ENCODE peak calls at places on chromosome 21, in four cellular contexts. One of them, this sample, is unnamed.
A peak's percentile ranks its signal among the peaks of the same experiment; 100 is the strongest.

GRCh38 chr21:37292946-37293345 is 25.8 kb upstream of the VPS26C start:
- DNase-seq in stimulated activated CD8-positive, alpha-beta memory T cell treated with anti-CD3 and anti-CD28 coated beads, Interleukin-4, amount 100 ng/mL, for 24 hours: no peak
- DNase-seq in neural crest cell: no peak
- DNase-seq in T-helper 1 cell: no peak
- DNase-seq in this sample: no peak

GRCh38 chr21:37601027-37601426 is 234.5 kb downstream of the DYRK1A start:
- DNase-seq in stimulated activated CD8-positive, alpha-beta memory T cell treated with anti-CD3 and anti-CD28 coated beads, Interleukin-4, amount 100 ng/mL, for 24 hours: no peak
- DNase-seq in neural crest cell: no peak
- DNase-seq in T-helper 1 cell: no peak
- DNase-seq in this sample: no peak

GRCh38 chr21:33246963-33247362 is 17.2 kb downstream of the IFNAR2 start:
- DNase-seq in stimulated activated CD8-positive, alpha-beta memory T cell treated with anti-CD3 and anti-CD28 coated beads, Interleukin-4, amount 100 ng/mL, for 24 hours: no peak
- DNase-seq in neural crest cell: no peak
- DNase-seq in T-helper 1 cell: no peak
- DNase-seq in this sample: no peak

GRCh38 chr21:29975776-29976175 is 36.0 kb upstream of the GRIK1 start:
- DNase-seq in stimulated activated CD8-positive, alpha-beta memory T cell treated with anti-CD3 and anti-CD28 coated beads, Interleukin-4, amount 100 ng/mL, for 24 hours: no peak
- DNase-seq in neural crest cell: no peak
- DNase-seq in T-helper 1 cell: no peak
- DNase-seq in this sample: no peak

GRCh38 chr21:45862544-45863207 is 118.9 kb upstream of the COL6A1 start:
- DNase-seq in stimulated activated CD8-positive, alpha-beta memory T cell treated with anti-CD3 and anti-CD28 coated beads, Interleukin-4, amount 100 ng/mL, for 24 hours: no peak
- DNase-seq in neural crest cell: no peak
- DNase-seq in T-helper 1 cell: no peak
- DNase-seq in this sample: no peak

GRCh38 chr21:39025198-39025597 is 158.1 kb downstream of the PSMG1 start:
- DNase-seq in stimulated activated CD8-positive, alpha-beta memory T cell treated with anti-CD3 and anti-CD28 coated beads, Interleukin-4, amount 100 ng/mL, for 24 hours: no peak
- DNase-seq in neural crest cell: no peak
- DNase-seq in T-helper 1 cell: no peak
- DNase-seq in this sample: no peak

GRCh38 chr21:35528109-35529042 is 479.3 kb upstream of the RUNX1 start:
- DNase-seq in stimulated activated CD8-positive, alpha-beta memory T cell treated with anti-CD3 and anti-CD28 coated beads, Interleukin-4, amount 100 ng/mL, for 24 hours: peak; percentile 16
- DNase-seq in neural crest cell: no peak
- DNase-seq in T-helper 1 cell: no peak
- DNase-seq in this sample: peak; percentile 49

GRCh38 chr21:45378258-45378966 is 26.6 kb upstream of the COL18A1 start:
- DNase-seq in stimulated activated CD8-positive, alpha-beta memory T cell treated with anti-CD3 and anti-CD28 coated beads, Interleukin-4, amount 100 ng/mL, for 24 hours: no peak
- DNase-seq in neural crest cell: no peak
- DNase-seq in T-helper 1 cell: no peak
- DNase-seq in this sample: peak; percentile 33

GRCh38 chr21:32524010-32524719 is 61.2 kb downstream of the TCP10L start:
- DNase-seq in stimulated activated CD8-positive, alpha-beta memory T cell treated with anti-CD3 and anti-CD28 coated beads, Interleukin-4, amount 100 ng/mL, for 24 hours: no peak
- DNase-seq in neural crest cell: no peak
- DNase-seq in T-helper 1 cell: no peak
- DNase-seq in this sample: peak; percentile 61

GRCh38 chr21:39187141-39187540 is 3.9 kb upstream of the PSMG1 start:
- DNase-seq in stimulated activated CD8-positive, alpha-beta memory T cell treated with anti-CD3 and anti-CD28 coated beads, Interleukin-4, amount 100 ng/mL, for 24 hours: no peak
- DNase-seq in neural crest cell: no peak
- DNase-seq in T-helper 1 cell: no peak
- DNase-seq in this sample: no peak

GRCh38 chr21:17352937-17353655 is 159.7 kb upstream of the CXADR start:
- DNase-seq in stimulated activated CD8-positive, alpha-beta memory T cell treated with anti-CD3 and anti-CD28 coated beads, Interleukin-4, amount 100 ng/mL, for 24 hours: no peak
- DNase-seq in neural crest cell: no peak
- DNase-seq in T-helper 1 cell: no peak
- DNase-seq in this sample: no peak

GRCh38 chr21:28704746-28705145 is 287.9 kb downstream of the LTN1 start:
- DNase-seq in stimulated activated CD8-positive, alpha-beta memory T cell treated with anti-CD3 and anti-CD28 coated beads, Interleukin-4, amount 100 ng/mL, for 24 hours: no peak
- DNase-seq in neural crest cell: no peak
- DNase-seq in T-helper 1 cell: no peak
- DNase-seq in this sample: peak; percentile 43